ENCODE peak calls at places on chromosomes 13 and 19, in eight cellular contexts. P, C, M, O, D, H, I and J are unnamed samples.

GRCh38 chr19:11203194-11204075 is 6.1 kb upstream of the KANK2 start:
- DNase-seq in C (peak; percentile 64), I (peak; percentile 72), O (peak; percentile 77), M (peak; percentile 93), P (peak; percentile 97), D (peak; percentile 74), H (peak; percentile 59), J (peak; percentile 26)

GRCh38 chr13:36282818-36283432 is 14.7 kb downstream of the CCDC169 start:
- DNase-seq in I (no peak), H (no peak), M (no peak), C (no peak), D (no peak), P (peak; percentile 69), O (no peak), J (no peak)

GRCh38 chr13:25654332-25654731 is 282.6 kb downstream of the ATP8A2 start:
- DNase-seq in C (no peak), P (no peak), O (no peak), I (no peak), M (no peak), H (no peak), D (no peak), J (no peak)

GRCh38 chr13:99406799-99407201 is 94.5 kb upstream of the TM9SF2 start:
- DNase-seq in C (no peak), D (no peak), I (no peak), M (no peak), H (no peak), O (no peak), P (peak; percentile 11), J (peak; percentile 6)

GRCh38 chr19:4495471-4495870 is 22.8 kb downstream of the PLIN4 start:
- DNase-seq in D (no peak), P (no peak), I (no peak), H (peak; percentile 42), C (peak; percentile 50), O (no peak), M (no peak), J (peak; percentile 30)

GRCh38 chr13:72170571-72170970 is 303.6 kb upstream of the DACH1 start:
- DNase-seq in C (no peak), M (no peak), P (no peak), D (no peak), I (no peak), H (no peak), O (no peak), J (no peak)

GRCh38 chr19:15378529-15379082 is 981 bp downstream of the AKAP8 start:
- DNase-seq in I (peak; percentile 49), M (no peak), D (peak; percentile 77), P (peak; percentile 52), C (peak; percentile 21), H (peak; percentile 59), O (peak; percentile 45), J (peak; percentile 21)

GRCh38 chr13:95553614-95554385 is 1.3 kb downstream of the CLDN10 start:
- DNase-seq in P (peak; percentile 24), H (no peak), I (no peak), D (no peak), M (no peak), C (no peak), O (no peak), J (no peak)

GRCh38 chr19:35291916-35292315 is at the start of gene MAG:
- DNase-seq in O (no peak), I (no peak), M (no peak), P (no peak), D (no peak), C (no peak), H (no peak), J (no peak)

GRCh38 chr13:36685912-36686311 is 12.1 kb downstream of the SERTM1 start:
- DNase-seq in D (no peak), O (no peak), I (no peak), C (no peak), P (no peak), M (no peak), H (no peak), J (no peak)

GRCh38 chr13:23966221-23966690 is 69.0 kb upstream of the C1QTNF9B start:
- DNase-seq in C (no peak), D (no peak), I (no peak), O (no peak), P (no peak), M (no peak), H (no peak), J (no peak)

GRCh38 chr13:105763851-105764250 is 771.6 kb downstream of the EFNB2 start:
- DNase-seq in O (no peak), D (no peak), P (peak; percentile 6), I (no peak), C (no peak), M (no peak), H (no peak), J (no peak)

GRCh38 chr13:89900104-89900760 is 1447.3 kb upstream of the MIR17HG start:
- DNase-seq in M (no peak), C (no peak), I (no peak), P (peak; percentile 55), O (no peak), D (no peak), H (no peak), J (no peak)

GRCh38 chr19:42115219-42115618 is 17.0 kb downstream of the POU2F2 start:
- DNase-seq in C (no peak), P (peak; percentile 51), D (no peak), I (no peak), M (no peak), H (no peak), O (no peak), J (no peak)

GRCh38 chr13:99123101-99124045 is 77.3 kb upstream of the UBAC2 start:
- DNase-seq in C (no peak), P (peak; percentile 1), H (no peak), I (no peak), M (no peak), D (no peak), O (no peak), J (no peak)

GRCh38 chr13:39765801-39766463 is 110.5 kb downstream of the COG6 start:
- DNase-seq in H (peak; percentile 46), I (peak; percentile 46), M (peak; percentile 35), P (peak; percentile 39), C (peak; percentile 42), O (peak; percentile 35), D (peak; percentile 58), J (peak; percentile 4)

GRCh38 chr13:23600100-23600499 is 29.9 kb downstream of the TNFRSF19 start:
- DNase-seq in M (no peak), H (no peak), O (no peak), C (no peak), I (no peak), P (no peak), D (no peak), J (no peak)

GRCh38 chr13:39253774-39254173 is 215.5 kb downstream of the NHLRC3 start:
- DNase-seq in H (no peak), M (no peak), P (peak; percentile 65), O (no peak), D (no peak), I (no peak), C (no peak), J (no peak)

GRCh38 chr13:83378901-83379300 is 503.4 kb downstream of the SLITRK1 start:
- DNase-seq in O (no peak), C (no peak), H (no peak), D (no peak), P (no peak), M (no peak), I (no peak), J (no peak)

GRCh38 chr13:22189176-22190048 is 518.5 kb downstream of the FGF9 start:
- DNase-seq in C (no peak), D (no peak), H (no peak), I (no peak), M (no peak), P (no peak), O (no peak), J (no peak)

GRCh38 chr19:48006762-48007161 is 12.3 kb downstream of the ELSPBP1 start:
- DNase-seq in I (no peak), P (no peak), C (no peak), H (no peak), M (no peak), O (no peak), D (no peak), J (no peak)
- TF ChIP-seq CTCF in I (no peak), P (no peak), C (peak; percentile 27), H (no peak), M (no peak), O (no peak), D (no peak), J (peak; percentile 14)

DNA sequence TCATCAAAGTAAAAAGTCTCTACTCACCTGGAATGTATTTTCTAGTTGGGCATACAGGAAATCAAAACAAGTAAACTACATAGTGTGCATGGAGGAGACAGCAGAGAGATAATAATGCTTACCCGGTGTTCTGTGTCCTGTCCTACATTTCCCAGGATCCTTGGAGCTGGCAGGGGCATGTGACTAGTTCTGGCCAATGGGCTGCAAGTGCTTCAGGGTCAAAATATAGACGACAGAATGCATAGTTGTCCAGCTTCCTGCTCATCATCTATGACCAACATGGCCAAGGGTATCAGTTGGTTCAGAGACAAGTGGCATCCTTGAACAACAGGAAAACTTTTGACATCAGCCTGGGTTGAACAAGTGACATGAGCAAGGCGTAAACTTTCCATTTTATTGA is 8.5 kb downstream of the ZNF317 start:
- DNase-seq in D (no peak), O (no peak), M (no peak), H (no peak), P (no peak), C (no peak), I (no peak), J (no peak)
- H3K9me3 ChIP-seq in D (peaks cover 54% of the 10 kb centered on the region), O (peaks cover 40% of the 10 kb centered on the region), M (no peaks in the 10 kb centered on the region), H (peaks cover 43% of the 10 kb centered on the region), P (no peaks in the 10 kb centered on the region), C (peaks cover 13% of the 10 kb centered on the region), I (peaks cover 10% of the 10 kb centered on the region), J (peaks cover 13% of the 10 kb centered on the region)

DNA sequence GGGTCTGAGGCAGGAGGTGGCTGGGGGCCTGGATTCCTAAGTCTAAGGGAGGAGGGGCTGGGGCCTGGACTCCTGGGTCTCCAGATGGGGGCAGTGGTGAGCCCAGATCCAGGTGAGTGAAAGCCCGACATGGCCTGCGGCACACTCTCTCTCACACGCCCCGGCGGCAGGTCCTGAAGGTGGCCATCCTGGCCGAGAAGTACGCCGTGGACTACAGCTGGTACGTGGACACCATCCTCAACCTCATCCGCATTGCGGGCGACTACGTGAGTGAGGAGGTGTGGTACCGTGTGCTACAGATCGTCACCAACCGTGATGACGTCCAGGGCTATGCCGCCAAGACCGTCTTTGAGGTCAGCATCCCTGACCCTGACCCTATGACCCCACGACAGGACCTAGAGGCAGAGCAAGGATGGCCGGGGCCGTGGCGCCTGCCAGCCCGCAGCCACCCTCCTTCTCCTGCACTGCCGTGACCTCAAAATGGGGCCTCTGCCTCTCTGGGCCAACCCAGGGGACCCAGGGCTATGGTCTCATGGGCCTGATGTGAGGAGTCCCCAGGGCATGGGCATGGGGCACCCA is 13.2 kb downstream of the FUZ start:
- DNase-seq in C (peak; percentile 60), I (no peak), P (no peak), D (no peak), O (no peak), H (no peak), M (no peak), J (no peak)
- TF ChIP-seq CTCF in C (peak; percentile 59), I (no peak), P (no peak), D (no peak), O (no peak), H (no peak), M (no peak), J (no peak)

DNA sequence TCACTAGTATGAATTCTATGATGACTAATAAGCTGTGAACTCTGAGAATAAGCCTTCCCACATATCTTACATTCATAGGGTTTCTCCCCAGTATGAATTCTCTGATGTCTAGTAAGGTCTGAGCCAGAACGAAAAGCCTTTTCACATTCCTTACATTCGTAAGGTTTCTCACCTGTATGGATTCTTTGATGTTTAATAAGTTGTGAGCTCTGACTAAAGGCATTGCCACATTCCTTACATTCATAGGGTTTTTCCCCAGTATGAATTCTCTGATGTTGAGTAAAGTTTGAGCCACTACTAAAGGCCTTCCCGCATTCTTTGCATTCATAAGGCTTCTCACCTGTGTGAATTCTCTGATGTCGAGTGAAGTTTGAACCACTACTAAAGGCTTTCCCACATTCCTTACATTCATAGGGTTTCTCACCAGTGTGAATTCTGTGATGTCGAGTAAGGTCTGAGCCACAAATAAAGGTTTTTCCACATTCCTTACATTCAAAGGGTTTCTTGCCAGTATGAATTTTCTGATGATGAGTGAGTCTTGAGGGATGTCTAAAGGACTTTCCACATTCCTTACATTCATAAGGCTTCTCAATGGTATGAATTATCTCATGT is 30.7 kb upstream of the ZFP82 start:
- DNase-seq in M (no peak), P (no peak), O (no peak), I (no peak), H (no peak), C (no peak), D (no peak), J (no peak)
- H3K9me3 ChIP-seq in M (no peaks in the 10 kb centered on the region), P (no peaks in the 10 kb centered on the region), O (peaks cover 100% of the 10 kb centered on the region), I (peaks cover 41% of the 10 kb centered on the region), H (peaks cover 100% of the 10 kb centered on the region), C (peaks cover 21% of the 10 kb centered on the region), D (peaks cover 100% of the 10 kb centered on the region), J (peaks cover 85% of the 10 kb centered on the region)